ENCODE peak calls at places on chromosomes 1 and 21, in nine cellular contexts. B is ovary; W is activated T-helper 1 cell treated with anti-CD3 and anti-CD28 coated beads, Interleukin-2, amount 50 U/mL, for 16 hours; U is left ventricle myocardium superior; Z is NCI-H1105; X is choroid plexus epithelial cell; O is EH; M is endodermal cell; S is fibroblast of the conjunctiva. P is an unnamed sample.

GRCh38 chr1:91791103-91791502 is 94.8 kb downstream of the TGFBR3 start:
- DNase-seq in X (no peak), U (no peak), B (no peak), O (no peak), Z (peak), M (peak), W (no peak), S (no peak), P (no peak)

GRCh38 chr1:29431138-29431537 is 194.8 kb downstream of the PTPRU start:
- DNase-seq in X (no peak), S (no peak), W (no peak), O (no peak), M (no peak), B (no peak), Z (no peak), U (no peak), P (no peak)

GRCh38 chr1:201480231-201481003 is 11.4 kb upstream of the PHLDA3 start:
- DNase-seq in Z (peak), S (peak), X (peak), W (peak), O (peak), B (peak), U (peak), M (peak), P (peak)

GRCh38 chr1:106266786-106267185 is 789.7 kb upstream of the PRMT6 start:
- DNase-seq in S (no peak), W (no peak), M (no peak), Z (no peak), U (no peak), B (no peak), O (no peak), X (no peak), P (no peak)

GRCh38 chr1:215529111-215529510 is 38.0 kb upstream of the KCTD3 start:
- DNase-seq in W (no peak), X (no peak), M (no peak), Z (no peak), U (no peak), S (no peak), B (no peak), O (no peak), P (no peak)

GRCh38 chr1:203906932-203907331 is 45.5 kb downstream of the SNRPE start:
- DNase-seq in U (no peak), O (peak), B (no peak), S (peak), X (peak), M (no peak), W (no peak), Z (no peak), P (no peak)

GRCh38 chr1:172726740-172727139 is 67.8 kb downstream of the FASLG start:
- DNase-seq in U (no peak), B (no peak), M (no peak), W (no peak), O (no peak), Z (no peak), S (no peak), X (no peak), P (no peak)

GRCh38 chr1:212127219-212127618 is 91.7 kb downstream of the DTL start:
- DNase-seq in W (no peak), Z (no peak), X (no peak), O (no peak), U (no peak), S (no peak), B (no peak), M (peak), P (no peak)

GRCh38 chr1:9338354-9339250 is 45.9 kb downstream of the SPSB1 start:
- DNase-seq in M (no peak), O (no peak), S (no peak), X (peak), U (no peak), B (peak), W (no peak), Z (no peak), P (no peak)

GRCh38 chr1:8004803-8005573 is 21.1 kb downstream of the ERRFI1 start:
- DNase-seq in U (peak), W (no peak), Z (peak), X (peak), B (peak), S (peak), O (peak), M (peak), P (no peak)

GRCh38 chr1:154801612-154802011 is 68.5 kb downstream of the KCNN3 start:
- DNase-seq in S (no peak), Z (no peak), X (no peak), U (peak), M (no peak), B (no peak), W (no peak), O (no peak), P (no peak)

GRCh38 chr21:28867401-28867800 is 125.3 kb downstream of the LTN1 start:
- DNase-seq in X (peak), S (peak), B (no peak), M (no peak), Z (no peak), W (no peak), O (peak), U (no peak), P (no peak)

GRCh38 chr21:43712268-43712942 is 6.5 kb upstream of the PDXK start:
- DNase-seq in X (peak), Z (no peak), M (peak), S (no peak), B (no peak), O (peak), W (no peak), U (no peak), P (no peak)

GRCh38 chr1:4144349-4144971 is 244.4 kb upstream of the C1orf174 start:
- DNase-seq in B (no peak), O (no peak), Z (no peak), U (no peak), M (no peak), S (no peak), X (no peak), W (no peak), P (no peak)

GRCh38 chr1:8671313-8671917 is 146.0 kb downstream of the RERE start:
- DNase-seq in M (no peak), Z (peak), U (no peak), W (no peak), B (no peak), O (peak), S (peak), X (peak), P (no peak)

GRCh38 chr1:36387141-36387949 is 1.6 kb upstream of the STK40 start:
- DNase-seq in Z (no peak), B (no peak), S (peak), U (peak), X (peak), M (peak), W (no peak), O (peak), P (no peak)